ENCODE peak calls at places on chromosomes 5 and 9, in ten cellular contexts. Q is adrenal gland, F is tibial nerve, U is right lobe of liver, V is heart left ventricle, G is HCT116, O is Peyer's patch, I is ovary, X is spleen, R is thyroid gland. J is an unnamed sample.

GRCh38 chr5:172637740-172638139 is 3.3 kb upstream of the NEURL1B start:
- DNase-seq in G (no peak), X (no peak), R (no peak), I (no peak), Q (no peak), O (peak; percentile 40), U (no peak), V (no peak), F (no peak), J (no peak)

GRCh38 chr9:88559661-88560060 is 24.7 kb downstream of the NXNL2 start:
- DNase-seq in V (no peak), U (no peak), Q (no peak), O (no peak), I (no peak), X (no peak), F (no peak), G (no peak), R (peak; percentile 12), J (no peak)

GRCh38 chr5:91257301-91257700 is 125.8 kb downstream of the ARRDC3 start:
- DNase-seq in G (no peak), F (no peak), R (no peak), Q (no peak), X (no peak), O (no peak), I (no peak), V (no peak), U (no peak), J (no peak)

GRCh38 chr9:95004452-95005275 is 278.2 kb downstream of the AOPEP start:
- DNase-seq in X (peak; percentile 80), V (peak; percentile 82), I (peak; percentile 78), Q (peak; percentile 66), G (no peak), O (peak; percentile 73), U (peak; percentile 83), F (no peak), R (peak; percentile 67), J (peak; percentile 91)

GRCh38 chr9:89975586-89975985 is 370.8 kb downstream of the GADD45G start:
- DNase-seq in X (no peak), F (no peak), U (no peak), Q (no peak), R (no peak), V (no peak), I (no peak), G (no peak), O (no peak), J (no peak)

GRCh38 chr5:153476767-153477166 is 13.7 kb upstream of the GRIA1 start:
- DNase-seq in O (no peak), Q (no peak), U (no peak), X (no peak), F (no peak), G (peak; percentile 40), V (no peak), R (no peak), I (no peak), J (no peak)

GRCh38 chr5:110865400-110866094 is 126.7 kb downstream of the SLC25A46 start:
- DNase-seq in Q (no peak), F (no peak), I (no peak), U (no peak), V (no peak), X (no peak), O (no peak), G (peak; percentile 22), R (no peak), J (peak; percentile 24)

GRCh38 chr5:61805101-61805500 is 473.0 kb downstream of the ZSWIM6 start:
- DNase-seq in V (no peak), I (no peak), Q (no peak), F (no peak), G (no peak), U (no peak), O (no peak), X (no peak), R (no peak), J (no peak)

DNA sequence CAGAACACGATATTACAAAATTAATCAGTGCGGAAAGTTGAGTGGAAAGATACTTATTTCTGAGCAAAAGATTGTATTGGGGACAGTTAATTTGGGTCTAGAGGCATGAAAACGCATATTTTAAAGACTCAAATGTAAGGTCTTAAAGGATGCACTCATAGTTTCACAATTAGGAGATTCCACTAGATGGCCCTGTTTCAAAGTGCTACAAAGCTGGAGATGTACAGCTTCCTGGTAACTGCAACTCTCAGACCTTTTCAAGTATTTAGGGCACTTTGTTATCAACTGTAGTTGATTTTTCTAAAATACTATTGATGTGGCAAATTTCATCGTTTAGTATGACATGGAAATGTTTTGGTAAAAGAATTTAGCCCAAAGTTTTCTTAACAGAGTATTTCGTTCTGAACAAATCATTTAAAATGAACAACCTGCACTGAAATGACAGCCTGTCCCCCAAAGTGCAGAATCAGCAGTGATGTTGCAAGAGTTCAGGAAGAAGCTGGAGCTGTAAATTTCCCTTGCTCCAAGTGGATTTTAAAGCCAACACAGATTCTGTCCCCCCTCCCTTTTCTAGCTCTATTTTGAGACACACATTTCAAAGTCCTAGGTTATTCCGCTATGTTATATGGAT is 16.2 kb upstream of the NDUFB6 start:
- DNase-seq in X (no peak), V (no peak), U (no peak), R (no peak), G (peak; percentile 38), O (no peak), Q (no peak), F (no peak), I (no peak), J (no peak)
- H3K27me3 ChIP-seq in X (no peaks in the 10 kb centered on the region), V (no peaks in the 10 kb centered on the region), U (no peaks in the 10 kb centered on the region), R (no peaks in the 10 kb centered on the region), G (no peaks in the 10 kb centered on the region), O (no peaks in the 10 kb centered on the region), Q (no peaks in the 10 kb centered on the region), F (no peaks in the 10 kb centered on the region), I (no peaks in the 10 kb centered on the region), J (no peaks in the 10 kb centered on the region)

GRCh38 chr9:136353757-136354488 is 9.6 kb downstream of the DNLZ start:
- DNase-seq in X (no peak), V (no peak), I (peak; percentile 75), Q (no peak), G (no peak), R (no peak), F (no peak), O (no peak), U (no peak), J (no peak)

GRCh38 chr9:136353088-136353487 is 10.5 kb downstream of the DNLZ start:
- DNase-seq in F (no peak), U (no peak), V (no peak), R (no peak), I (no peak), Q (no peak), X (no peak), G (no peak), O (no peak), J (no peak)

GRCh38 chr9:136351237-136351800 is 12.2 kb downstream of the DNLZ start:
- DNase-seq in R (no peak), G (no peak), U (no peak), V (no peak), O (no peak), Q (no peak), I (no peak), X (no peak), F (no peak), J (no peak)

GRCh38 chr9:136354592-136355085 is 8.9 kb downstream of the DNLZ start:
- DNase-seq in O (no peak), V (peak; percentile 87), R (no peak), G (no peak), F (peak; percentile 35), X (no peak), Q (peak; percentile 64), I (peak; percentile 68), U (no peak), J (no peak)

GRCh38 chr9:136352682-136353081 is 10.9 kb downstream of the DNLZ start:
- DNase-seq in V (peak; percentile 72), U (no peak), R (peak; percentile 87), Q (no peak), F (no peak), G (no peak), X (no peak), O (no peak), I (no peak), J (peak; percentile 43)
- H3K4me1 ChIP-seq in V (no peaks in the 10 kb centered on the region), U (no peaks in the 10 kb centered on the region), R (peaks cover 18% of the 10 kb centered on the region), Q (no peaks in the 10 kb centered on the region), F (no peaks in the 10 kb centered on the region), G (peaks cover 22% of the 10 kb centered on the region), X (no peaks in the 10 kb centered on the region), O (no peaks in the 10 kb centered on the region), I (peaks cover 3% of the 10 kb centered on the region), J (peaks cover 9% of the 10 kb centered on the region)

GRCh38 chr5:149605354-149605997 is 24.2 kb downstream of the ARHGEF37 start:
- DNase-seq in X (no peak), U (no peak), I (no peak), O (no peak), Q (no peak), V (no peak), F (no peak), G (no peak), R (no peak), J (no peak)

GRCh38 chr5:149603210-149603609 is 21.9 kb downstream of the ARHGEF37 start:
- DNase-seq in Q (no peak), G (no peak), X (no peak), R (no peak), I (no peak), V (no peak), O (peak; percentile 69), U (no peak), F (no peak), J (no peak)

GRCh38 chr5:149608936-149609502 is 27.7 kb downstream of the ARHGEF37 start:
- DNase-seq in G (no peak), Q (no peak), F (no peak), R (no peak), I (no peak), V (no peak), X (no peak), U (no peak), O (no peak), J (no peak)

GRCh38 chr5:149604321-149604720 is 23.0 kb downstream of the ARHGEF37 start:
- DNase-seq in G (no peak), U (no peak), V (no peak), R (no peak), F (no peak), O (no peak), X (no peak), Q (no peak), I (no peak), J (no peak)

GRCh38 chr5:149605998-149606721 is 24.9 kb downstream of the ARHGEF37 start:
- DNase-seq in V (peak; percentile 43), U (no peak), X (no peak), F (no peak), Q (no peak), I (no peak), R (no peak), G (peak; percentile 90), O (peak; percentile 87), J (peak; percentile 37)
- TF ChIP-seq POLR2A in V (no peak), U (no peak), X (no peak), F (no peak), Q (no peak), I (no peak), R (no peak), G (no peak), O (no peak), J (no peak)

GRCh38 chr5:77129386-77129785 is 42.3 kb upstream of the ZBED3 start:
- DNase-seq in G (peak; percentile 16), X (no peak), U (no peak), O (no peak), R (peak; percentile 68), I (peak; percentile 44), V (no peak), Q (no peak), F (no peak), J (no peak)

GRCh38 chr5:77128411-77129061 is 41.5 kb upstream of the ZBED3 start:
- DNase-seq in V (no peak), U (no peak), R (no peak), F (no peak), X (no peak), O (no peak), G (no peak), Q (no peak), I (no peak), J (no peak)

GRCh38 chr5:77138981-77139380 is 51.9 kb upstream of the ZBED3 start:
- DNase-seq in O (no peak), I (peak; percentile 66), R (peak; percentile 36), V (no peak), X (no peak), F (no peak), U (peak; percentile 23), Q (no peak), G (no peak), J (no peak)

GRCh38 chr5:77133061-77133758 is 46.1 kb upstream of the ZBED3 start:
- DNase-seq in F (peak; percentile 36), Q (peak; percentile 93), X (no peak), I (peak; percentile 55), O (peak; percentile 55), V (peak; percentile 63), U (peak; percentile 73), G (peak; percentile 72), R (peak; percentile 92), J (peak; percentile 53)
- H3K27me3 ChIP-seq in F (no peaks in the 10 kb centered on the region), Q (no peaks in the 10 kb centered on the region), X (no peaks in the 10 kb centered on the region), I (no peaks in the 10 kb centered on the region), O (no peaks in the 10 kb centered on the region), V (no peaks in the 10 kb centered on the region), U (no peaks in the 10 kb centered on the region), G (no peaks in the 10 kb centered on the region), R (no peaks in the 10 kb centered on the region), J (no peaks in the 10 kb centered on the region)